ENCODE peak calls at places on chromosomes 2 and 18, in nine cellular contexts. H, X, L, Q, F, M, R, Y and V are unnamed samples. For H3K4me1, the result is how much of the 10 kb centered on the place peaks cover.

GRCh38 chr2:140203347-140203746 is 1423.2 kb upstream of the NXPH2 start:
- DNase-seq in L (no peak), X (no peak), Y (no peak), F (no peak), R (no peak), M (no peak), H (no peak), Q (no peak), V (no peak)

GRCh38 chr2:223222397-223222796 is 170.4 kb downstream of the KCNE4 start:
- DNase-seq in Q (no peak), L (no peak), R (no peak), H (peak), M (no peak), F (no peak), Y (no peak), X (no peak), V (no peak)

GRCh38 chr2:216082388-216082733 is 642 bp downstream of the TMEM169 start:
- DNase-seq in F (no peak), Q (no peak), M (no peak), L (no peak), H (no peak), X (no peak), R (no peak), Y (no peak), V (no peak)

GRCh38 chr18:26133652-26134051 is at the start of gene PSMA8:
- DNase-seq in X (no peak), Y (no peak), R (peak), F (peak), Q (no peak), M (peak), H (no peak), L (peak), V (peak)

GRCh38 chr2:198315791-198316190 is 511.4 kb downstream of the PLCL1 start:
- DNase-seq in X (no peak), Y (no peak), M (no peak), L (no peak), R (no peak), Q (no peak), F (no peak), H (no peak), V (no peak)

GRCh38 chr2:143819190-143819735 is 690.0 kb downstream of the ARHGAP15 start:
- DNase-seq in R (no peak), M (no peak), X (no peak), H (no peak), L (no peak), Q (no peak), F (no peak), Y (no peak), V (no peak)

GRCh38 chr18:57833441-57834101 is 30.5 kb upstream of the ATP8B1 start:
- DNase-seq in R (peak), F (peak), Q (no peak), M (no peak), L (no peak), Y (peak), H (peak), X (no peak), V (no peak)

GRCh38 chr2:68831688-68832087 is 39.5 kb downstream of the BMP10 start:
- DNase-seq in L (no peak), Q (no peak), Y (no peak), M (no peak), F (no peak), R (no peak), H (peak), X (no peak), V (no peak)

GRCh38 chr2:239318790-239319189 is 82.0 kb downstream of the HDAC4 start:
- DNase-seq in M (peak), Q (no peak), L (no peak), Y (no peak), X (no peak), R (no peak), H (no peak), F (no peak), V (no peak)

GRCh38 chr18:25832008-25832604 is 258.3 kb downstream of the SS18 start:
- DNase-seq in Y (peak), H (peak), R (peak), F (no peak), X (peak), Q (no peak), L (peak), M (peak), V (no peak)

GRCh38 chr2:18180031-18180610 is 301.7 kb downstream of the KCNS3 start:
- DNase-seq in H (no peak), X (no peak), Q (no peak), Y (no peak), F (no peak), L (no peak), M (no peak), R (no peak), V (no peak)

GRCh38 chr2:31247671-31248070 is 13.7 kb downstream of the EHD3 start:
- DNase-seq in M (no peak), L (no peak), H (peak), R (no peak), X (no peak), Q (no peak), Y (no peak), F (no peak), V (no peak)

DNA sequence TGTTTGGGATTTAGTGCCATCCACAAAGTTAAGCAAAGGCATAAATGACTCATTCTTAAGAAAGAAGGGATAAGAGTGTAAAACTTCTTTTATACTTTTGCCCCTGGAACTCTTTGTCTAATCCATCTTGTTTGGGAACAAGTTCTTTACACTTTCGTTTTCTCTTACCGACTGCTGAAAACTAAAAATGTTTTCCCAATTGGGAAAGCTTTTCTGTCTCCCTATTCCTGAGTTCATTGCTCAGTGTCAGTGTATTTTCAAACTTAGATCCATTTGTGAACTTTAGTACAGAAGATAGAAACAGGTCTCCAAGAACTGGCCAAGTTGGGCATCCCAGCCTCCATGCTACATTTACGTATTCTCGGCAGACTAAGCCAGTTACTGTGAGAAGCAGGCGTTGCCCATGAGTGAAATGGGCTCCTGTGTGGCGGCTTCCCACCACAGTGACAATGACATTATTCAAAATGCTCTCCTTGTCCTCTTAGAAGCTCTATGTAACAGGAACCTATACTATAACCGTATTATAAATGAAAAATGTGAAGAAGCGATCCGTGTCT is 51.7 kb downstream of the TGOLN2 start:
- DNase-seq in Y (no peak), Q (no peak), H (no peak), F (no peak), M (no peak), R (no peak), X (no peak), L (no peak), V (no peak)
- H3K4me3 ChIP-seq in Y (no peak), Q (peak), H (no peak), F (no peak), M (peak), R (no peak), X (no peak), L (peak), V (no peak)

DNA sequence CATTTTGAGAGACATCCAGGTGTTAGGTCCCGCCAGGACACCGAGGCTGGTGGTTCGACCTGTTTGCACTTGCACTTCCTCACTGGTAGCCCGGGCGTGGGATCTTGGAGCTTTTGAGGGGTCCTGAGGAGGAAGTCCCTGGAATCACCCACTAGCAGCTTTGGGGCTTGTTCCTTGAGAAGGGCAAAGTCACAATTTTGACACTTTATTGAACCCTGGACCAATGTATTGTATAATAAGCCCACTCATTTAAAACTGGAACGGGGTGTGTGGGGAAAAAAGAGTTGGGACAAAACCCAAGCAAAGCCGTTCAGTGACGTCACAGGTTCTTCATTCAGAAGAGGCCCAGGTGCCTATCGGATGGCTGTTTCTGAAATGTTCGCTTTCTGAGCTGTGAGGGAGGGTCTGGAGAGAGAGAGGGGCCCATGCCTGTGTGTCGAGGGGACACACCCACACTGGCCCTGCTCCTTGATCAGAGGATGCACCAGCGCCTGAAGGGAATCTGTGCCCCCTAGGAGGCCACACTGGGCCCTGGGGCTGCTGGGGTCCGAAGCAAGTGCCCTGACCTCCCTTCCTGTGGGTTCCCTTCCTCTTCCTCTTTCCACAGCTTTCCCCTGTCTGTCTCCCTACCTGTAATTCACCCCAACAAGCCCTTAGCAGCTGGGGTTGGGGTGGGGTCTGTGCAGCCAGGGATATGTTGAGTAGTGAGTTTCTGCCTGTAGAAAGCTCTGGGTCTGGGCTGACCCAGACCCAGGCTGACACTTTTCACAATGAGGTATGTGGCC is 2.6 kb downstream of the LPIN1 start:
- DNase-seq in R (no peak), Y (no peak), Q (no peak), L (no peak), M (no peak), H (no peak), F (no peak), X (no peak), V (no peak)
- H3K27ac ChIP-seq in R (no peak), Y (no peak), Q (peak), L (peak), M (peak), H (no peak), F (no peak), X (no peak), V (no peak)

DNA sequence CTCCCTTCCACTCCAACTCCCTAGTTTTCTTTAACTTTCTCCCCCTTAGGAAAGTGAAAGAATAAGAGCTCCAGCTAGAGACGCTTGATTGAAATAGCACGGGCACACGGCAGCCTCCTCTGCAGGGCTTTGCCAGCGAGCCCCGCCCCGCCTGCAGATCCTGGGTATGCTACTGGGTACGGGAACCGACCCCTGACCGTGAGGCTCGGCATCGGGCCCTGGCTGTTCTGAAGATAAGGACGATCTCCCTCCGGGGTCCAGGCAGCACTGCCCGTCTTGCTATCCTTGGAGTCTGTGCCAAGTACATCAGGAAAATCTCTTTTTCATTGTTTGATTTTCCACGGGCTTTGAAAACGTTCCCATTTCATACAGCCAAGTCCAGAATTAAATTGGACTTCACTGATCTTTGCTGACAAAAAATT is 284.5 kb downstream of the MTX2 start:
- DNase-seq in X (no peak), R (peak), Y (peak), M (peak), L (peak), Q (no peak), H (no peak), F (peak), V (peak)
- H3K4me1 ChIP-seq in X (under half), R (under half), Y (under half), M (under half), L (under half), Q (under half), H (under half), F (under half), V (under half)

DNA sequence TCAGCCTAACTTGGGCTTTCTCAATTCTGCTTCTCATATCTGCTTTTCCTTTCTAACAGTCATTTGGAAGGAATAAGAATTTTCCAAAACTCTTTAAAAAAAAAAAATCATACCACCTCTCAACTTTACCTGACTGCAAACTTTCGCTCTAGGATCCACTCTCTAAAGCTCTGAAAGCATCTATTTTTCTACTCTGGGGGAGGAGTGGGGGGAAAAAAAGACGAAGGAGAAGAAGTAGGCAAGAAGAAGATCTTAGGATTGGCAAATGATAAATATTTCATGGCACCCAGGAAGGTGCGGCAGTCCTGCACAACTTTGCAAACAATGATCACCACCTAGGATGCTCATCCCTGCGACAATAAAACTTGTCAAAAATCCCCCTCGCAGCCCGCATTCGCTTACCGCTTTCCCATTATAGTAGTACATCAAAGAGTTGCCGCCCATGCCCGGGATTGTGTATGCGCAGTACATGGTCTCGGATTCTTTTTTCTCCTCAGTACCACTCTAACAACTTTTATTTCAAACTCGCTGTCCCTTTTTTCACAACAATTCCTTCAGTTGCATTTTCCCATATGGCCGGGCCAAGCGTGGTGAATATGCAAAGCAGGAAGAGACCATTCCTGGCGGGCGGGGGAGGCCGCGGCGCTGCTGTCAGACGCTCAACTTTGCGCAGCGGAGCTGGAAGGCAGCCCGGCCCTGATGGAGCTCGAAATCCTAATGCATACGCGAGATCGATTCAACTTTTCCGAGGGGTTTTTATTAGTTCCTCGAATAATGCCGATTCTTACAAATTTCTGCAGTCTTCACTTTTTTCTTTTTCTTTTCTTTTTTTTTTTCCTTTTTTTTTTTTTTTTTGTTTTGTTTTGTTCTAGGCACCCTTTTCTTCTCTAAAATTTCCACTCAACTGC is 266.5 kb downstream of the TCF4 start:
- DNase-seq in L (peak), X (peak), H (peak), Q (peak), Y (peak), F (peak), R (peak), M (peak), V (peak)
- H3K4me3 ChIP-seq in L (peak), X (peak), H (peak), Q (peak), Y (peak), F (peak), R (peak), M (peak), V (peak)